ENCODE peak calls at places on chromosomes 4 and X, in seven cellular contexts. N, B, H, M, F, Q and O are unnamed samples.

GRCh38 chrX:9390693-9391368 is 74.0 kb upstream of the TBL1X start:
- DNase-seq in F (no peak), Q (no peak), H (no peak), B (no peak), M (no peak), N (no peak), O (no peak)

GRCh38 chr4:88971536-88971935 is 85.4 kb downstream of the FAM13A start:
- DNase-seq in H (no peak), N (no peak), F (no peak), M (no peak), Q (no peak), B (no peak), O (no peak)

GRCh38 chr4:1290165-1290977 is 680 bp downstream of the MAEA start:
- DNase-seq in M (no peak), H (no peak), N (no peak), B (no peak), Q (no peak), F (peak), O (peak)

GRCh38 chr4:118279328-118279727 is 73.5 kb downstream of the PRSS12 start:
- DNase-seq in H (no peak), M (no peak), N (no peak), Q (no peak), F (peak), B (no peak), O (no peak)

GRCh38 chrX:39759526-39760224 is 338.1 kb downstream of the BCOR start:
- DNase-seq in M (peak), N (no peak), F (no peak), Q (no peak), H (no peak), B (no peak), O (peak)

GRCh38 chrX:114584983-114585842 is 1.3 kb downstream of the HTR2C start:
- DNase-seq in F (no peak), H (no peak), Q (no peak), M (no peak), B (no peak), N (no peak), O (no peak)

GRCh38 chrX:24423960-24424359 is 41.1 kb upstream of the PDK3 start:
- DNase-seq in B (peak), M (no peak), F (no peak), N (no peak), H (no peak), Q (no peak), O (no peak)

GRCh38 chrX:39957816-39958561 is 139.8 kb downstream of the BCOR start:
- DNase-seq in B (no peak), Q (no peak), N (no peak), F (no peak), M (no peak), H (no peak), O (no peak)

GRCh38 chrX:133053854-133054565 is 42.9 kb downstream of the USP26 start:
- DNase-seq in M (no peak), H (no peak), Q (no peak), B (no peak), N (no peak), F (no peak), O (no peak)

GRCh38 chr4:76723916-76724315 is 174.0 kb downstream of the SOWAHB start:
- DNase-seq in Q (no peak), N (no peak), H (peak), B (no peak), F (no peak), M (no peak), O (no peak)

DNA sequence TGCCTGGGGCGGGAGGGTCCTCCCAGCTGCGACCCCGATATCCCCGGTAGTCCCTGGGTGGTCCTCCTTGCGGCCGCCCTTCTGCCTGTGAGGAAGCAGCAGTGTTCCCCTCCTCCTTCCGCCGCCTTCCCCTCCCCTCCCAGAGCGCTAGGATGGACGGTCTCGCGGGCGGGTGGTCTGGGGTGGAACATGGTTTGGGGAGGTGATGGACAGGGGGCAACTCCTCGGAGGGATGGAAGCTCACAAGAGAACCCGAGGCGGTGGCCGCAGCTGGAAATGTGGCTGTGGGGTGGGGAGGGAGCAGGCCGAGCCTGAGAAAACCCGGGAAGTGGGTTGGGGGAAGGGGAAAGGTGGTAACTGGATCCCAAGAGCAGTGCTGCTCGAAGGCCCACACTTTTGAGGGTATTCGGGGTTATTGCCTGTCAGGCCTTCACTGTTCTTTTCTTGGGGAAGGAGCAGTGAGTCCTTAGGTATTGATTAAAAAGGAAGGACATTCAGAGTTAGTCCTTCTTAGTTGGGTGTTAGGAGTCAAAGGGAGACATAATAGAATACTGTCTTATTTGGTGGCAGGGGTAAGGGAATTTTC is 581 bp downstream of the UBE2K start:
- DNase-seq in B (peak), Q (no peak), F (peak), H (no peak), M (peak), N (peak), O (peak)
- TF ChIP-seq JUND in B (no peak), Q (no peak), F (no peak), H (no peak), M (no peak), N (peak), O (no peak)

DNA sequence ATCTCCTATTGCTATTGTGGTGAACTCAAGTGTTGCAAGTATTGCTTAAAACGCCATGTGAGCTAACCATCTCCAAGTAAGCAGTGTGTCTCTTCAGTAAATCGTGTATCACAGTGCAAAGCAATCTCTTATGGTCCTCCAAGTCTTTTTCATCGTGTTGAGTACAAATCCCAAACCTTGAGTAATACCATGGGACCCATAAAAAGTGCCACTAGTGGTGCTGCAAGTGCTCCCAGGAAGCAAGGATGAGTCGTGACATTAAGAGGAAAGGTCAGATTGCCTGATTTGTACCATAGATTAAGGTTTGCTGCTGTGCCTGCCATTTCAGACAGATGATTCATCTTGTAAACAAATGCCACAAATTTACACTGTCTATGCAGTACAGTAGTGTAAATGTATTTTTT is 66.9 kb upstream of the BMPR1B start:
- DNase-seq in H (no peak), B (no peak), F (no peak), N (no peak), M (no peak), Q (no peak), O (peak)
- TF ChIP-seq JUND in H (peak), B (no peak), F (no peak), N (no peak), M (peak), Q (no peak), O (no peak)

GRCh38 chr4:99078336-99078735 is 10.3 kb downstream of the ADH5 start:
- DNase-seq in B (no peak), H (no peak), M (no peak), F (no peak), N (no peak), Q (no peak), O (no peak)

GRCh38 chr4:99076292-99076976 is 12.2 kb downstream of the ADH5 start:
- DNase-seq in B (no peak), M (no peak), Q (no peak), N (no peak), H (no peak), F (no peak), O (no peak)

GRCh38 chr4:99077177-99077576 is 11.4 kb downstream of the ADH5 start:
- DNase-seq in Q (no peak), F (no peak), B (no peak), H (no peak), M (no peak), N (no peak), O (no peak)

GRCh38 chr4:99071159-99071558 is 17.4 kb downstream of the ADH5 start:
- DNase-seq in F (no peak), B (no peak), N (no peak), M (no peak), Q (no peak), H (no peak), O (no peak)

GRCh38 chr4:99074816-99075215 is 13.8 kb downstream of the ADH5 start:
- DNase-seq in M (no peak), Q (no peak), B (no peak), N (no peak), H (no peak), F (no peak), O (no peak)
- TF ChIP-seq JUND in M (no peak), Q (no peak), B (no peak), N (no peak), H (no peak), F (no peak), O (no peak)

GRCh38 chrX:131633285-131633917 is 89.5 kb downstream of the OR13H1 start:
- DNase-seq in F (peak), H (peak), B (peak), N (peak), Q (peak), M (peak), O (peak)
- TF ChIP-seq JUND in F (no peak), H (no peak), B (no peak), N (no peak), Q (no peak), M (no peak), O (no peak)

GRCh38 chr4:138485498-138485897 is 243.3 kb upstream of the SLC7A11 start:
- DNase-seq in H (no peak), B (no peak), Q (no peak), N (no peak), M (no peak), F (peak), O (no peak)

GRCh38 chr4:138488527-138488926 is 246.4 kb upstream of the SLC7A11 start:
- DNase-seq in H (no peak), Q (no peak), N (no peak), M (no peak), F (peak), B (no peak), O (no peak)

GRCh38 chr4:138492178-138492577 is 250.0 kb upstream of the SLC7A11 start:
- DNase-seq in H (no peak), F (no peak), B (no peak), N (no peak), M (no peak), Q (no peak), O (no peak)

DNA sequence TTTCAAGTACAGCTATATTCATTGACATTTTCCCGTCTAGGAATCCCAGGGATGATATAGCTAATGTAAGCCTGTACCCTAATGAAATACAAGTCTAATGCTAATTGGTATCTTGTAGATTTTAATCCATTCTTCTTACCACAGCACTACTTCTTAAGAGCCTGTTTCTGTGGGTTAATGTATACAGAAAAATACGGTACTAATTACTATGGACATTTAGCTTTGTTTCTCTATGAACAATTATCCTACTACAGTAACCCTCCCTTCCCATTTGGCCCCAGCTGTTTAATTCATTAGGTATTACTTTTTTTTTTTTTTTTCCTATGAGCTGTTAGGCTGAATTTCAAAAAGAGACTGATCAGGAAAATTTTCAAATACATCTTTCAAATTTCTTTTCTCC is 245.1 kb upstream of the SLC7A11 start:
- DNase-seq in Q (no peak), H (no peak), F (no peak), M (no peak), B (no peak), N (no peak), O (no peak)
- TF ChIP-seq JUND in Q (no peak), H (no peak), F (no peak), M (no peak), B (no peak), N (no peak), O (no peak)